ENCODE peak calls at places on chromosomes 3 and 15, in nine cellular contexts. One of them, this sample, is unnamed.
A peak's percentile ranks its signal among the peaks of the same experiment; 100 is the strongest.

GRCh38 chr3:18153571-18154173 is 271.5 kb downstream of the SATB1 start:
- DNase-seq in amygdala: no peak
- DNase-seq in HTR-8/SVneo: peak; percentile 2
- DNase-seq in WERI-Rb-1: no peak
- DNase-seq in amniotic stem cell: peak; percentile 7
- DNase-seq in T-helper 2 cell: no peak
- DNase-seq in RWPE1: peak; percentile 38
- DNase-seq in Right ventricle myocardium superior: no peak
- DNase-seq in cardiac fibroblast: peak; percentile 90
- DNase-seq in this sample: no peak

GRCh38 chr15:42710662-42711061 is 26.3 kb downstream of the CDAN1 start:
- DNase-seq in amniotic stem cell: no peak
- DNase-seq in cardiac fibroblast: no peak
- DNase-seq in WERI-Rb-1: no peak
- DNase-seq in HTR-8/SVneo: no peak
- DNase-seq in Right ventricle myocardium superior: no peak
- DNase-seq in T-helper 2 cell: no peak
- DNase-seq in RWPE1: no peak
- DNase-seq in amygdala: no peak
- DNase-seq in this sample: no peak

GRCh38 chr3:71127463-71128243 is 455.9 kb downstream of the FOXP1 start:
- DNase-seq in amygdala: no peak
- DNase-seq in Right ventricle myocardium superior: no peak
- DNase-seq in WERI-Rb-1: no peak
- DNase-seq in T-helper 2 cell: no peak
- DNase-seq in amniotic stem cell: peak; percentile 48
- DNase-seq in RWPE1: no peak
- DNase-seq in cardiac fibroblast: peak; percentile 90
- DNase-seq in HTR-8/SVneo: no peak
- DNase-seq in this sample: no peak

GRCh38 chr3:106290304-106290997 is 421.6 kb upstream of the CBLB start:
- DNase-seq in RWPE1: no peak
- DNase-seq in cardiac fibroblast: no peak
- DNase-seq in WERI-Rb-1: no peak
- DNase-seq in HTR-8/SVneo: no peak
- DNase-seq in T-helper 2 cell: no peak
- DNase-seq in amniotic stem cell: no peak
- DNase-seq in Right ventricle myocardium superior: no peak
- DNase-seq in amygdala: no peak
- DNase-seq in this sample: no peak

GRCh38 chr3:1275495-1275894 is 182.7 kb downstream of the CNTN6 start:
- DNase-seq in amniotic stem cell: no peak
- DNase-seq in cardiac fibroblast: peak; percentile 7
- DNase-seq in T-helper 2 cell: no peak
- DNase-seq in HTR-8/SVneo: no peak
- DNase-seq in RWPE1: no peak
- DNase-seq in WERI-Rb-1: peak; percentile 65
- DNase-seq in amygdala: no peak
- DNase-seq in Right ventricle myocardium superior: no peak
- DNase-seq in this sample: no peak

GRCh38 chr3:130601662-130602061 is 84.7 kb downstream of the COL6A6 start:
- DNase-seq in T-helper 2 cell: no peak
- DNase-seq in amygdala: no peak
- DNase-seq in WERI-Rb-1: no peak
- DNase-seq in HTR-8/SVneo: no peak
- DNase-seq in cardiac fibroblast: no peak
- DNase-seq in Right ventricle myocardium superior: no peak
- DNase-seq in RWPE1: no peak
- DNase-seq in amniotic stem cell: peak; percentile 20
- DNase-seq in this sample: no peak

GRCh38 chr15:95259965-95260364 is 1028.6 kb downstream of the MCTP2 start:
- DNase-seq in HTR-8/SVneo: no peak
- DNase-seq in RWPE1: peak; percentile 5
- DNase-seq in amniotic stem cell: no peak
- DNase-seq in T-helper 2 cell: no peak
- DNase-seq in amygdala: no peak
- DNase-seq in Right ventricle myocardium superior: no peak
- DNase-seq in cardiac fibroblast: no peak
- DNase-seq in WERI-Rb-1: no peak
- DNase-seq in this sample: no peak

GRCh38 chr3:64387688-64388087 is 162.4 kb upstream of the PRICKLE2 start:
- DNase-seq in WERI-Rb-1: no peak
- DNase-seq in amniotic stem cell: no peak
- DNase-seq in Right ventricle myocardium superior: no peak
- DNase-seq in T-helper 2 cell: no peak
- DNase-seq in RWPE1: no peak
- DNase-seq in amygdala: no peak
- DNase-seq in HTR-8/SVneo: no peak
- DNase-seq in cardiac fibroblast: no peak
- DNase-seq in this sample: no peak

GRCh38 chr3:11904157-11904556 is 57.5 kb upstream of the TAMM41 start:
- DNase-seq in RWPE1: no peak
- DNase-seq in WERI-Rb-1: no peak
- DNase-seq in amygdala: no peak
- DNase-seq in amniotic stem cell: no peak
- DNase-seq in Right ventricle myocardium superior: no peak
- DNase-seq in cardiac fibroblast: no peak
- DNase-seq in T-helper 2 cell: no peak
- DNase-seq in HTR-8/SVneo: no peak
- DNase-seq in this sample: no peak

GRCh38 chr15:89361451-89362202 is 27.0 kb upstream of the POLG start:
- DNase-seq in WERI-Rb-1: peak; percentile 76
- DNase-seq in HTR-8/SVneo: peak; percentile 84
- DNase-seq in amygdala: no peak
- DNase-seq in amniotic stem cell: peak; percentile 19
- DNase-seq in RWPE1: peak; percentile 88
- DNase-seq in Right ventricle myocardium superior: peak; percentile 72
- DNase-seq in T-helper 2 cell: peak; percentile 37
- DNase-seq in cardiac fibroblast: peak; percentile 62
- DNase-seq in this sample: peak; percentile 80

GRCh38 chr3:57691411-57692133 is 1.3 kb downstream of the DENND6A start:
- DNase-seq in amygdala: no peak
- DNase-seq in amniotic stem cell: no peak
- DNase-seq in T-helper 2 cell: no peak
- DNase-seq in RWPE1: no peak
- DNase-seq in WERI-Rb-1: no peak
- DNase-seq in cardiac fibroblast: peak; percentile 17
- DNase-seq in HTR-8/SVneo: no peak
- DNase-seq in Right ventricle myocardium superior: no peak
- DNase-seq in this sample: no peak

GRCh38 chr15:65290228-65290627 is 3.5 kb upstream of the PARP16 start:
- DNase-seq in cardiac fibroblast: no peak
- DNase-seq in RWPE1: no peak
- DNase-seq in T-helper 2 cell: no peak
- DNase-seq in WERI-Rb-1: no peak
- DNase-seq in amniotic stem cell: no peak
- DNase-seq in Right ventricle myocardium superior: no peak
- DNase-seq in HTR-8/SVneo: no peak
- DNase-seq in amygdala: no peak
- DNase-seq in this sample: no peak

GRCh38 chr3:33062814-33063346 is 34.1 kb downstream of the GLB1 start:
- DNase-seq in T-helper 2 cell: no peak
- DNase-seq in HTR-8/SVneo: no peak
- DNase-seq in cardiac fibroblast: no peak
- DNase-seq in WERI-Rb-1: no peak
- DNase-seq in amniotic stem cell: no peak
- DNase-seq in RWPE1: no peak
- DNase-seq in Right ventricle myocardium superior: no peak
- DNase-seq in amygdala: no peak
- DNase-seq in this sample: no peak

GRCh38 chr15:65722191-65722590 is 69.9 kb downstream of the DENND4A start:
- DNase-seq in HTR-8/SVneo: no peak
- DNase-seq in Right ventricle myocardium superior: no peak
- DNase-seq in amygdala: no peak
- DNase-seq in WERI-Rb-1: no peak
- DNase-seq in cardiac fibroblast: no peak
- DNase-seq in RWPE1: no peak
- DNase-seq in amniotic stem cell: no peak
- DNase-seq in T-helper 2 cell: no peak
- DNase-seq in this sample: no peak

GRCh38 chr3:158770254-158771017 is 31.4 kb upstream of the MFSD1 start:
- DNase-seq in amygdala: no peak
- DNase-seq in Right ventricle myocardium superior: no peak
- DNase-seq in WERI-Rb-1: no peak
- DNase-seq in RWPE1: no peak
- DNase-seq in T-helper 2 cell: no peak
- DNase-seq in HTR-8/SVneo: peak; percentile 33
- DNase-seq in amniotic stem cell: no peak
- DNase-seq in cardiac fibroblast: peak; percentile 87
- DNase-seq in this sample: no peak

GRCh38 chr3:31929826-31930502 is 51.1 kb downstream of the OSBPL10 start:
- DNase-seq in cardiac fibroblast: no peak
- DNase-seq in Right ventricle myocardium superior: no peak
- DNase-seq in amniotic stem cell: no peak
- DNase-seq in RWPE1: no peak
- DNase-seq in T-helper 2 cell: no peak
- DNase-seq in HTR-8/SVneo: no peak
- DNase-seq in WERI-Rb-1: no peak
- DNase-seq in amygdala: no peak
- DNase-seq in this sample: no peak